ENCODE peak calls at places on chromosomes 12 and 14, in four cellular contexts. One of them, this sample, is unnamed. For H3K4me1 and H3K36me3, the result is how much of the 10 kb centered on the place peaks cover.

GRCh38 chr14:43765474-43765873 is 741.6 kb downstream of the FSCB start:
- DNase-seq in MM.1S: peak
- DNase-seq in heart right ventricle: no peak
- DNase-seq in spleen: no peak
- DNase-seq in this sample: no peak

GRCh38 chr12:52027085-52027843 is 20.5 kb downstream of the TAMALIN start:
- DNase-seq in spleen: no peak
- DNase-seq in MM.1S: no peak
- DNase-seq in heart right ventricle: peak
- DNase-seq in this sample: no peak

GRCh38 chr12:101670007-101670671 is 27.3 kb upstream of the CHPT1 start:
- DNase-seq in heart right ventricle: no peak
- DNase-seq in MM.1S: peak
- DNase-seq in spleen: no peak
- DNase-seq in this sample: peak

GRCh38 chr12:85530486-85530885 is 250.5 kb downstream of the ALX1 start:
- DNase-seq in spleen: no peak
- DNase-seq in heart right ventricle: no peak
- DNase-seq in MM.1S: no peak
- DNase-seq in this sample: no peak

GRCh38 chr12:116813271-116814041 is 67.8 kb downstream of the HRK start:
- DNase-seq in spleen: no peak
- DNase-seq in MM.1S: no peak
- DNase-seq in heart right ventricle: no peak
- DNase-seq in this sample: no peak

GRCh38 chr14:32602699-32603098 is 273.6 kb downstream of the AKAP6 start:
- DNase-seq in heart right ventricle: no peak
- DNase-seq in spleen: no peak
- DNase-seq in MM.1S: no peak
- DNase-seq in this sample: no peak

GRCh38 chr12:96425321-96425720 is 25.1 kb upstream of the CDK17 start:
- DNase-seq in spleen: no peak
- DNase-seq in MM.1S: no peak
- DNase-seq in heart right ventricle: no peak
- DNase-seq in this sample: no peak

GRCh38 chr12:40691913-40692616 is at the start of gene CNTN1:
- DNase-seq in heart right ventricle: no peak
- DNase-seq in spleen: peak
- DNase-seq in MM.1S: peak
- DNase-seq in this sample: no peak

GRCh38 chr12:131944601-131945251 is 5.0 kb upstream of the EP400 start:
- DNase-seq in heart right ventricle: no peak
- DNase-seq in MM.1S: no peak
- DNase-seq in spleen: peak
- DNase-seq in this sample: no peak

GRCh38 chr12:57726151-57726883 is 12.2 kb downstream of the AGAP2 start:
- DNase-seq in heart right ventricle: peak
- DNase-seq in spleen: peak
- DNase-seq in MM.1S: peak
- DNase-seq in this sample: no peak

GRCh38 chr12:121467638-121468403 is 67.9 kb downstream of the RNF34 start:
- DNase-seq in MM.1S: no peak
- DNase-seq in spleen: no peak
- DNase-seq in heart right ventricle: no peak
- DNase-seq in this sample: no peak

GRCh38 chr12:131896811-131897270 is 2.4 kb downstream of the ULK1 start:
- DNase-seq in heart right ventricle: peak
- DNase-seq in MM.1S: no peak
- DNase-seq in spleen: peak
- DNase-seq in this sample: no peak

GRCh38 chr14:31362746-31363145 is 57.6 kb downstream of the HEATR5A start:
- DNase-seq in MM.1S: no peak
- DNase-seq in spleen: no peak
- DNase-seq in heart right ventricle: no peak
- DNase-seq in this sample: no peak

GRCh38 chr14:44379292-44379977 is 127.6 kb downstream of the FSCB start:
- DNase-seq in heart right ventricle: no peak
- DNase-seq in MM.1S: no peak
- DNase-seq in spleen: no peak
- DNase-seq in this sample: no peak

GRCh38 chr14:52351191-52351560 is 37.1 kb downstream of the PTGER2 start:
- DNase-seq in MM.1S: no peak
- DNase-seq in heart right ventricle: no peak
- DNase-seq in spleen: no peak
- DNase-seq in this sample: no peak

GRCh38 chr14:104519721-104520120 is 59.8 kb upstream of the C14orf180 start:
- DNase-seq in heart right ventricle: no peak
- DNase-seq in spleen: no peak
- DNase-seq in MM.1S: no peak
- DNase-seq in this sample: no peak

GRCh38 chr14:75654127-75654732 is 6.4 kb downstream of the ERG28 start:
- DNase-seq in MM.1S: peak
- DNase-seq in spleen: peak
- DNase-seq in heart right ventricle: peak
- DNase-seq in this sample: peak

GRCh38 chr12:57110189-57111045 is 745 bp downstream of the STAT6 start:
- DNase-seq in MM.1S: peak
- DNase-seq in heart right ventricle: peak
- DNase-seq in spleen: peak
- DNase-seq in this sample: peak

GRCh38 chr14:43200519-43200918 is 1306.6 kb downstream of the FSCB start:
- DNase-seq in MM.1S: no peak
- DNase-seq in spleen: no peak
- DNase-seq in heart right ventricle: no peak
- DNase-seq in this sample: no peak

GRCh38 chr12:76275511-76276093 is 72.6 kb downstream of the BBS10 start:
- DNase-seq in spleen: no peak
- DNase-seq in MM.1S: no peak
- DNase-seq in heart right ventricle: no peak
- DNase-seq in this sample: no peak

DNA sequence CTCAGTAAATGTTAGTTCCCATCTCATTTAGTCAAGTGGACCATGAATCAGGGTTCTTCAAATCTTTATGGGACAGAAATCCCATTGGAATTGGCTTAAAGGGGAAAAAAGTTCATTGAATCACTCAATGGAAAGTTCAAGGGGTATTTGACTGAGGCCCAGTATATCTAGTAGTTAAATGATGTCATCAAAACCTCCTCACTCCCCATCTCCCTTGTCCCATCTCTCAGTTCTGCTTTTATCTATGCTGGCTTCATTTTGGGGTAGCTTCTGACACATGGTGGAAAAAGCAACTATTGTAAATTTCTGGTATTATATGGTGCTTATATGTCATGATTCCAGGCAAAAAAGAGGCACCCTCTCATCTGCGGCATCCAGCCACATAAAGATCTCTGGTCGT is 51.9 kb downstream of the DAAM1 start:
- DNase-seq in heart right ventricle: no peak
- DNase-seq in spleen: no peak
- DNase-seq in MM.1S: no peak
- DNase-seq in this sample: no peak
- H3K4me1 ChIP-seq in heart right ventricle: half or more
- H3K4me1 ChIP-seq in spleen: under half
- H3K4me1 ChIP-seq in MM.1S: under half
- H3K4me1 ChIP-seq in this sample: under half

DNA sequence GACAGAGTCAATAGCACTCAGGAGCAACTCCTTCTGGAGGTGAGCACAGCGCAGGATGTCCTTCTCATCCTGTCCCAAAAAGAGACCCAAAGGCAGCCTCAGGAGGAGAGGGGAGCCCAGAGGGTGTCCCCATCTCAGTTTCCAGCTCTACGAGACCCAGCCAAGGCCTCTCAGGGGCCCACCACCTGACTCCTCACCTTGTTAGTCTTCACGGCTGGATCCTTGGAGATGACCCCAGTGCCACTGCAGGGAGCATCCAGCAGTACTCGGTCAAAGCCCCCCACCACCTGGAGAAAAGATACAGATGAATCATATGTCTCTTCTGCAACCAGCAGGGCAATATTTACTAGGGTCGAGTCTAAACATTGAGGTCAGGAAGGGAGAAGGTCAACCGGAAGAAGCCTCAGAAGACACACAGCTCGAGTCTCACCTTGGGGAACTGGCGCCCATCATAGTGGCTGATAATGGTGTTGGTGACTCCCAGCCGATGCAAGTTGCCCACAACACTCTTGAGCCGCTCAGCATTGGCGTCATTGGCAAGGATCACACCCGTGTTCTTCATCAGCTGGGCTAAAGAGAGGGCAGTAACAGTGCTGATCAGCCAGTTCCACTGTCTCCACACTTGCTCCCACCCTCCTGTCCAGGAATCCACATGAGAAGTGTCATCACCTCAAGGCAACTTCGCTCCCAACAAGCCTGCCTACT is 4.8 kb upstream of the IFFO1 start:
- DNase-seq in heart right ventricle: no peak
- DNase-seq in MM.1S: no peak
- DNase-seq in spleen: peak
- DNase-seq in this sample: no peak
- H3K36me3 ChIP-seq in heart right ventricle: under half
- H3K36me3 ChIP-seq in MM.1S: under half
- H3K36me3 ChIP-seq in spleen: half or more
- H3K36me3 ChIP-seq in this sample: half or more

DNA sequence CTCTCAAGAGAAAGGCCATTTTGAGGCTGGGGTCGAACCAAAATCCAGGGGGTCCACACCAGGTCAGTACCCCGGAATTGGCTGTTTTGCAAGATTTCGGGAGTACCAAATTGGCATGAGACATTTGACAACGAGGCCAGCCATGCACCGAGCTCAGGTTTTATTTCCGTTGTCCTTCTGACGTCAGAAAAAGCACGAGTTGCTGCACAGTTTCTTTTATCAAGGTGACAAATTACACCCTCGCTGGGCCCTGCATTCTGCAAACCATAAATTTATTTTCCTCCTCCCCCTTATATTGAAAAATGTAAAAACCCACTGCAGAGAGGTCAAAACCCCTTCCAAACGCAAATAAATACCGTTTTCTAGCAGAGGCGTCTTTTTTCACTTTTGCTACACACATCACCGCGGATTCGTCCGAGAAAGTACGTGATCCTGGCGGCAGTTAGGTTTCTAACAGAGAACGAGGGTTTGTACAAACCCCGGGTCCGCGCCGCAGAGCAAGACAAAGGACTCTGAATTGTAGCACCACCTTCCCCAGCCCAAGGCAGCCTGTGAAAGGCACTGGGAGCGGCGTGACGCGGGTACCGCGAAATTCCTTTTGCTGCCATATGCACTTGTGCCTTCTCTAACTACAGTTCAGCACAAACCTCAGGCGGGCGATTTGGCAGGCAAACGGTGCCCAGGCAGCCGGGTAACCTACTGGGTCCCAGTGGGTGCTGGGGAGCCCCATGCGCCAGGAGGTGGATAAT is 1.8 kb downstream of the SLC38A1 start:
- DNase-seq in heart right ventricle: peak
- DNase-seq in spleen: peak
- DNase-seq in MM.1S: peak
- DNase-seq in this sample: peak
- H3K4me1 ChIP-seq in heart right ventricle: under half
- H3K4me1 ChIP-seq in spleen: half or more
- H3K4me1 ChIP-seq in MM.1S: under half
- H3K4me1 ChIP-seq in this sample: half or more

DNA sequence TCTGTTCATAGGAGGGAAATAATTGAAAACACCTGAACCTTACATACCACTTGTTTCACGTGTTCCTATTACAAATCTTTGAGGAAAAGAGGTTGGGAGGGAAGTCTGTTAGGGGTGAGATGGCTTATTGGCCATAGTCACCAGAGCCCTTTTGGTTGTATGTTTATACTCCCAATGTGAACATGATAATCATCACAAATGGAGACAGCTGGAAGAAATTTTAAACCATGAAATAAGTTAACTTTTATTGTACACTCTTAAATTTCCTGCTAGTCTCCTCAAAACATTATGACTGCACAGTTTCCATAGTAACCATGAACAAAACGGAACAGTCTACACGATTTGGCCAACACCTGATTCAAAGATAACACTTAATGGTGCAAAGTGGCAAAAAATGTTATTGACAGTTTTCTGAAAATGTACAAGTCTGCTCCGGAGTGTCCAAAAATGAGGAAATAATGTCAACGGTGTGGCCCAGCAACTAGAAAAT is 56.9 kb downstream of the LMNTD1 start:
- DNase-seq in MM.1S: no peak
- DNase-seq in heart right ventricle: no peak
- DNase-seq in spleen: no peak
- DNase-seq in this sample: no peak
- H3K36me3 ChIP-seq in MM.1S: under half
- H3K36me3 ChIP-seq in heart right ventricle: under half
- H3K36me3 ChIP-seq in spleen: under half
- H3K36me3 ChIP-seq in this sample: under half

GRCh38 chr12:6362383-6362782 is 13.0 kb downstream of the SCNN1A start:
- DNase-seq in heart right ventricle: no peak
- DNase-seq in MM.1S: no peak
- DNase-seq in spleen: no peak
- DNase-seq in this sample: no peak

GRCh38 chr12:6361834-6362233 is 13.5 kb downstream of the SCNN1A start:
- DNase-seq in heart right ventricle: peak
- DNase-seq in MM.1S: no peak
- DNase-seq in spleen: peak
- DNase-seq in this sample: no peak

GRCh38 chr12:6363330-6364036 is 11.9 kb downstream of the SCNN1A start:
- DNase-seq in MM.1S: peak
- DNase-seq in spleen: peak
- DNase-seq in heart right ventricle: peak
- DNase-seq in this sample: peak

GRCh38 chr12:6364037-6364360 is 11.4 kb downstream of the SCNN1A start:
- DNase-seq in heart right ventricle: no peak
- DNase-seq in spleen: no peak
- DNase-seq in MM.1S: peak
- DNase-seq in this sample: no peak

GRCh38 chr12:6363010-6363329 is 12.4 kb downstream of the SCNN1A start:
- DNase-seq in heart right ventricle: no peak
- DNase-seq in MM.1S: no peak
- DNase-seq in spleen: no peak
- DNase-seq in this sample: no peak
- H3K4me1 ChIP-seq in heart right ventricle: under half
- H3K4me1 ChIP-seq in MM.1S: under half
- H3K4me1 ChIP-seq in spleen: half or more
- H3K4me1 ChIP-seq in this sample: under half

GRCh38 chr12:30599631-30600030 is 96.0 kb downstream of the IPO8 start:
- DNase-seq in heart right ventricle: no peak
- DNase-seq in MM.1S: no peak
- DNase-seq in spleen: no peak
- DNase-seq in this sample: no peak

GRCh38 chr12:30598889-30599288 is 96.8 kb downstream of the IPO8 start:
- DNase-seq in heart right ventricle: no peak
- DNase-seq in spleen: no peak
- DNase-seq in MM.1S: no peak
- DNase-seq in this sample: no peak

GRCh38 chr12:30595742-30596141 is 99.9 kb downstream of the IPO8 start:
- DNase-seq in spleen: no peak
- DNase-seq in heart right ventricle: no peak
- DNase-seq in MM.1S: no peak
- DNase-seq in this sample: no peak

GRCh38 chr12:30594509-30594908 is 101.2 kb downstream of the IPO8 start:
- DNase-seq in MM.1S: no peak
- DNase-seq in spleen: no peak
- DNase-seq in heart right ventricle: no peak
- DNase-seq in this sample: no peak
- H3K36me3 ChIP-seq in MM.1S: under half
- H3K36me3 ChIP-seq in spleen: under half
- H3K36me3 ChIP-seq in heart right ventricle: under half
- H3K36me3 ChIP-seq in this sample: under half